ENCODE peak calls at places on chromosomes 12 and 14, in ten cellular contexts. E, N, J, X, Y, M, Z, A, S and K are unnamed samples. For H3K9me3, the result is how much of the 10 kb centered on the place peaks cover.

GRCh38 chr12:131829795-131830334 is 1.7 kb downstream of the MMP17 start:
- DNase-seq in E (no peak), N (no peak), J (peak), X (no peak), Y (no peak), M (no peak), Z (no peak), A (no peak), S (peak), K (no peak)

GRCh38 chr12:59040651-59041050 is 120.3 kb upstream of the LRIG3 start:
- DNase-seq in E (no peak), N (peak), J (peak), X (peak), Y (no peak), M (no peak), Z (peak), A (no peak), S (no peak), K (no peak)

GRCh38 chr14:39023939-39024871 is 78.8 kb downstream of the SEC23A start:
- DNase-seq in E (no peak), N (no peak), J (no peak), X (no peak), Y (no peak), M (no peak), Z (no peak), A (no peak), S (no peak), K (no peak)

GRCh38 chr12:107645630-107646333 is 39.8 kb upstream of the PWP1 start:
- DNase-seq in E (no peak), N (no peak), J (no peak), X (peak), Y (no peak), M (no peak), Z (peak), A (no peak), S (no peak), K (no peak)

GRCh38 chr12:78531831-78532230 is 332.7 kb upstream of the SYT1 start:
- DNase-seq in E (no peak), N (no peak), J (no peak), X (no peak), Y (no peak), M (no peak), Z (no peak), A (no peak), S (no peak), K (no peak)

GRCh38 chr14:70622111-70622712 is 19.5 kb upstream of the TTC9 start:
- DNase-seq in E (peak), N (peak), J (no peak), X (peak), Y (no peak), M (peak), Z (no peak), A (peak), S (no peak), K (peak)

GRCh38 chr12:95959107-95959506 is 16.0 kb downstream of the AMDHD1 start:
- DNase-seq in E (no peak), N (peak), J (no peak), X (peak), Y (no peak), M (no peak), Z (no peak), A (no peak), S (no peak), K (no peak)

GRCh38 chr14:88825078-88825458 is 617 bp downstream of the TTC8 start:
- DNase-seq in E (no peak), N (peak), J (no peak), X (peak), Y (no peak), M (no peak), Z (no peak), A (no peak), S (no peak), K (no peak)

GRCh38 chr12:49671051-49671765 is 36.0 kb downstream of the FMNL3 start:
- DNase-seq in E (no peak), N (no peak), J (peak), X (no peak), Y (no peak), M (peak), Z (no peak), A (no peak), S (no peak), K (peak)

GRCh38 chr14:69715725-69716482 is 51.0 kb upstream of the SRSF5 start:
- DNase-seq in E (no peak), N (peak), J (peak), X (peak), Y (peak), M (peak), Z (peak), A (peak), S (no peak), K (no peak)

GRCh38 chr14:57268161-57269067 is at the start of the genes AP5M1 and EXOC5:
- DNase-seq in E (peak), N (peak), J (peak), X (peak), Y (peak), M (peak), Z (peak), A (peak), S (peak), K (peak)
- TF ChIP-seq CTCF in E (no peak), N (no peak), J (no peak), X (no peak), Y (no peak), M (no peak), Z (peak), A (no peak), S (no peak), K (no peak)

GRCh38 chr12:122141911-122142725 is 31.9 kb downstream of the IL31 start:
- DNase-seq in E (peak), N (no peak), J (no peak), X (no peak), Y (no peak), M (no peak), Z (no peak), A (no peak), S (no peak), K (no peak)
- H3K9me3 ChIP-seq in E (under half), N (under half), J (under half), X (under half), Y (under half), M (under half), Z (under half), A (under half), S (under half), K (under half)

DNA sequence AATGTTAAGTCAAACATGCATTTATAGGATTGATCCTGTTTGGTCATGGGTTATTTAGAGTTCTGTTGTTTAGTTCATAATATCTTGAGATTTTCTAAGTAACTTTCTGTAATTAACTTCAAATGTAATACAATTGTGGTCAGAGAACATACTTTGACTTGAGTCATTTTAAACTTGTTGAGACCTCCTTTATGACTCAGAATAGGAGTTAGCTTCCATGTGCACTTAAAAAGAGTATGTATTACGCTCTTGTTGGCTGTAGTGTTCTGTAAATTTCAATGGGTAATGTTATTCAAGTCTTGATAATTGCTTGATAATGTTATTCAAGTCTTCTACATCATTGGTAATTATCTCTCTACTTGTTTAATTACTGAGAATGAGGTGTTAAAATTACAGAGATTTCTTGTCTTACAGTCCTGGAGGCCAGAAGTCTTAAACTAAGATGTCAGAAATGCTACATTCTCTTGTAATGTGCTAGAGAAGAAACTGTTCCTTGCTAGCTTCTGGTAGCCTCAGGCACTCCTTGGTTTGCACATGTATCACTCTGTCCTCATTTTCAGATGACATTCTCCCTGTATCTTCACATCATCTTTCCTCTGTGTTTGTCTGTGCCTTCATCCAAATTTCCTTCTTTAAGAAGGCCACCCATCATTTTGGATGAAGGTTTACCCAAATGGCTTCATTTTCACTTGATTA is 197.3 kb downstream of the TMTC3 start:
- DNase-seq in E (no peak), N (peak), J (no peak), X (peak), Y (no peak), M (no peak), Z (no peak), A (no peak), S (no peak), K (no peak)
- H3K27ac ChIP-seq in E (no peak), N (no peak), J (no peak), X (no peak), Y (no peak), M (no peak), Z (no peak), A (no peak), S (no peak), K (no peak)

GRCh38 chr12:39958377-39958776 is 147.5 kb downstream of the SLC2A13 start:
- DNase-seq in E (no peak), N (no peak), J (no peak), X (peak), Y (no peak), M (no peak), Z (no peak), A (no peak), S (no peak), K (no peak)
- TF ChIP-seq CTCF in E (no peak), N (no peak), J (no peak), X (peak), Y (peak), M (no peak), Z (no peak), A (no peak), S (no peak), K (no peak)

GRCh38 chr14:29085546-29085945 is 319.0 kb downstream of the FOXG1 start:
- DNase-seq in E (no peak), N (peak), J (no peak), X (peak), Y (no peak), M (no peak), Z (no peak), A (no peak), S (no peak), K (no peak)
- H3K9me3 ChIP-seq in E (under half), N (under half), J (under half), X (under half), Y (under half), M (under half), Z (under half), A (under half), S (under half), K (under half)

GRCh38 chr14:50067723-50068495 is 48.5 kb downstream of the VCPKMT start:
- DNase-seq in E (no peak), N (peak), J (no peak), X (peak), Y (no peak), M (peak), Z (no peak), A (no peak), S (no peak), K (no peak)
- H3K27ac ChIP-seq in E (no peak), N (no peak), J (no peak), X (no peak), Y (no peak), M (peak), Z (no peak), A (no peak), S (no peak), K (no peak)

GRCh38 chr14:96410119-96410518 is 18.2 kb downstream of the AK7 start:
- DNase-seq in E (no peak), N (no peak), J (no peak), X (no peak), Y (no peak), M (no peak), Z (no peak), A (no peak), S (no peak), K (no peak)
- TF ChIP-seq CTCF in E (no peak), N (no peak), J (no peak), X (no peak), Y (no peak), M (no peak), Z (no peak), A (no peak), S (no peak), K (no peak)

GRCh38 chr14:105864116-105864515 is 337.7 kb downstream of the TMEM121 start:
- DNase-seq in E (no peak), N (no peak), J (peak), X (no peak), Y (no peak), M (no peak), Z (peak), A (no peak), S (peak), K (no peak)

GRCh38 chr14:105864651-105865265 is 338.4 kb downstream of the TMEM121 start:
- DNase-seq in E (peak), N (no peak), J (peak), X (no peak), Y (no peak), M (peak), Z (peak), A (no peak), S (peak), K (peak)

GRCh38 chr14:105861985-105862465 is 335.6 kb downstream of the TMEM121 start:
- DNase-seq in E (no peak), N (no peak), J (peak), X (no peak), Y (no peak), M (peak), Z (no peak), A (no peak), S (peak), K (no peak)

GRCh38 chr14:105862581-105863239 is 336.3 kb downstream of the TMEM121 start:
- DNase-seq in E (peak), N (no peak), J (peak), X (no peak), Y (peak), M (peak), Z (peak), A (no peak), S (peak), K (no peak)

DNA sequence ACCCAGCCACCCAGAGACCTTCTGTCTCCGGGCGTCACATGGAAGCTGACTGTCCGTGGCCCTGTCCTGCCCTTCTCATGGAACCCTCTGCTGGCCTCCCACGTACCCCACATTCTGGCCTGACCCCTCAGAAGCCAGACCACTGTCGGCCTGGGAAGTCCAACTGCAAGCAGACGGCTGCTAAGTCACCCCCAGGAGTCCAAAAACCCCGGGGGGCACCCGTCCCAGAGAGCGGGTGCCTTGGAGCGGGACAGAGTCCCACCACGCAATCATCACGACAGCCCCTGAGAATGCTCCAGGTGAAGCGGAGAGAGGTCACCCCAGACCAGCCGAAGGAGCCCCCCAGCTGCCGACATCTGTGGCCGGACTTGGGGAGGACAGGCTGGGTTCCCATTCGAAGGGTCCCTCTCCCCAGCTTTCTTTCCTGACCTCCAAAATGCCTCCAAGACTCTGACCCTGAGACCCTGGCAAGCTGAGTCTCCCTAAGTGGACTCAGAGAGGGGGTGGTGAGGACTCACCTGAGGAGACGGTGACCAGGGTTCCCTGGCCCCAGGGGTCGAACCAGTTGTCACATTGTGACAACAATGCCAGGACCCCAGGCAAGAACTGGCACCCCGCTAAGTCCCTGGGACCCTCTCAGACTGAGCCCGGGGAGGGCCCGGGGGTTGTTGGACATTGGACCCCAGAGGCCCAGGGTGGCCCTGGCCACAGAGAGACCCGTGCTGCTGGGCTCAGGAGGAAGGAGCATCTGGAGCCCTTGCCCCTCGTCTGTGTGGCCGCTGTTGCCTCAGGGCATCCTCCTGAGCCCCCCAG is 337.1 kb downstream of the TMEM121 start:
- DNase-seq in E (peak), N (no peak), J (peak), X (no peak), Y (peak), M (peak), Z (peak), A (no peak), S (peak), K (no peak)
- H3K9me3 ChIP-seq in E (under half), N (half or more), J (under half), X (under half), Y (under half), M (under half), Z (under half), A (under half), S (under half), K (under half)

GRCh38 chr14:105424861-105425260 is 5.2 kb downstream of the MTA1 start:
- DNase-seq in E (no peak), N (no peak), J (no peak), X (no peak), Y (no peak), M (no peak), Z (no peak), A (no peak), S (peak), K (no peak)
- H3K27ac ChIP-seq in E (no peak), N (no peak), J (no peak), X (no peak), Y (no peak), M (no peak), Z (no peak), A (no peak), S (no peak), K (no peak)